ENCODE peak calls at places on chromosomes 12 and 14, in five cellular contexts. Z, B, N, I and F are unnamed samples.

GRCh38 chr14:101944451-101944850 is 19.9 kb upstream of the DYNC1H1 start:
- DNase-seq in N (no peak), I (no peak), Z (no peak), B (no peak), F (no peak)

GRCh38 chr12:107660861-107661415 is 24.7 kb upstream of the PWP1 start:
- DNase-seq in I (no peak), B (no peak), Z (no peak), N (no peak), F (no peak)

GRCh38 chr12:53093777-53094393 is 3.6 kb upstream of the IGFBP6 start:
- DNase-seq in I (no peak), Z (no peak), N (no peak), B (no peak), F (no peak)

GRCh38 chr14:96565811-96566210 is 63.6 kb downstream of the PAPOLA start:
- DNase-seq in I (no peak), B (no peak), N (no peak), Z (no peak), F (no peak)

GRCh38 chr12:50032516-50033316 is 7.4 kb upstream of the RACGAP1 start:
- DNase-seq in I (no peak), Z (no peak), B (no peak), N (no peak), F (peak; percentile 58)

GRCh38 chr14:97851438-97851995 is 1054.3 kb downstream of the VRK1 start:
- DNase-seq in N (no peak), I (no peak), B (no peak), Z (no peak), F (no peak)

GRCh38 chr14:58296731-58297130 is 1.6 kb upstream of the ARID4A start:
- DNase-seq in Z (no peak), B (peak; percentile 44), N (no peak), I (no peak), F (no peak)

GRCh38 chr14:94548999-94549985 is 11.9 kb upstream of the SERPINA4 start:
- DNase-seq in Z (peak; percentile 73), I (no peak), B (peak; percentile 25), N (peak; percentile 57), F (no peak)

GRCh38 chr14:52012635-52013034 is 23.3 kb downstream of the RTRAF start:
- DNase-seq in B (no peak), I (no peak), Z (no peak), N (peak; percentile 58), F (peak; percentile 86)

GRCh38 chr12:108187831-108188230 is 58.7 kb downstream of the WSCD2 start:
- DNase-seq in Z (no peak), N (no peak), B (no peak), I (no peak), F (no peak)

GRCh38 chr12:109452489-109452888 is 24.6 kb downstream of the KCTD10 start:
- DNase-seq in Z (no peak), I (no peak), B (no peak), N (no peak), F (no peak)

GRCh38 chr12:34396861-34397590 is 374.7 kb downstream of the ALG10 start:
- DNase-seq in B (no peak), N (no peak), I (no peak), Z (peak; percentile 9), F (peak; percentile 39)

GRCh38 chr14:31465113-31465512 is 7.8 kb upstream of the DTD2 start:
- DNase-seq in N (peak; percentile 16), Z (no peak), I (no peak), B (peak; percentile 36), F (no peak)

GRCh38 chr14:21367582-21368144 is 16.2 kb downstream of the SUPT16H start:
- DNase-seq in B (no peak), Z (no peak), N (no peak), I (no peak), F (no peak)

GRCh38 chr12:110744176-110744575 is 1.5 kb upstream of the PPP1CC start:
- DNase-seq in Z (no peak), I (no peak), N (no peak), B (peak; percentile 68), F (peak; percentile 72)

GRCh38 chr14:90991690-90992443 is 68.6 kb downstream of the RPS6KA5 start:
- DNase-seq in Z (no peak), B (no peak), I (no peak), N (no peak), F (no peak)

GRCh38 chr14:20419404-20419803 is 6.1 kb upstream of the TEP1 start:
- DNase-seq in B (no peak), Z (no peak), I (no peak), N (no peak), F (no peak)

GRCh38 chr12:109863961-109864712 is 16.2 kb downstream of the GLTP start:
- DNase-seq in Z (no peak), N (peak; percentile 28), B (peak; percentile 24), I (no peak), F (no peak)

GRCh38 chr12:4828176-4828575 is 81.5 kb upstream of the KCNA1 start:
- DNase-seq in B (no peak), N (no peak), Z (no peak), I (no peak), F (no peak)

GRCh38 chr14:86035882-86036281 is 505.9 kb downstream of the FLRT2 start:
- DNase-seq in B (no peak), I (no peak), N (no peak), Z (no peak), F (no peak)

GRCh38 chr12:108798551-108799221 is 58.7 kb downstream of the SSH1 start:
- DNase-seq in I (no peak), N (peak; percentile 50), B (peak; percentile 66), Z (no peak), F (peak; percentile 95)

GRCh38 chr12:92439397-92439779 is 263.4 kb upstream of the PLEKHG7 start:
- DNase-seq in N (peak; percentile 27), B (peak; percentile 48), I (no peak), Z (no peak), F (no peak)

GRCh38 chr14:96246535-96246839 is 9.5 kb upstream of the BDKRB1 start:
- DNase-seq in Z (no peak), I (no peak), B (peak; percentile 96), N (peak; percentile 84), F (no peak)

GRCh38 chr12:130672122-130672825 is 43.8 kb downstream of the RIMBP2 start:
- DNase-seq in B (no peak), N (no peak), I (no peak), Z (no peak), F (no peak)

GRCh38 chr14:31307198-31307597 is 99.6 kb upstream of the HECTD1 start:
- DNase-seq in I (no peak), B (no peak), N (no peak), Z (no peak), F (no peak)

GRCh38 chr12:68557011-68557715 is 53.5 kb upstream of the RAP1B start:
- DNase-seq in N (peak; percentile 80), I (no peak), B (peak; percentile 95), Z (no peak), F (no peak)

GRCh38 chr14:89621009-89621421 is 204.0 kb upstream of the FOXN3 start:
- DNase-seq in I (no peak), N (no peak), Z (no peak), B (no peak), F (no peak)

GRCh38 chr12:125386652-125387051 is 321.4 kb downstream of the AACS start:
- DNase-seq in B (no peak), I (no peak), Z (no peak), N (no peak), F (no peak)

GRCh38 chr12:49910331-49911212 is 6.9 kb upstream of the FAIM2 start:
- DNase-seq in Z (no peak), I (no peak), N (no peak), B (no peak), F (no peak)

GRCh38 chr12:123808167-123808566 is 46.1 kb downstream of the DNAH10 start:
- DNase-seq in I (no peak), Z (no peak), N (no peak), B (peak; percentile 3), F (no peak)

GRCh38 chr14:29462271-29462670 is 465.4 kb downstream of the PRKD1 start:
- DNase-seq in N (no peak), I (no peak), Z (no peak), B (no peak), F (no peak)

GRCh38 chr14:29462772-29463171 is 464.9 kb downstream of the PRKD1 start:
- DNase-seq in I (no peak), B (no peak), N (no peak), Z (no peak), F (no peak)

GRCh38 chr14:29465095-29465494 is 462.6 kb downstream of the PRKD1 start:
- DNase-seq in Z (no peak), B (peak; percentile 30), N (no peak), I (no peak), F (no peak)

GRCh38 chr14:29461131-29461530 is 466.5 kb downstream of the PRKD1 start:
- DNase-seq in I (no peak), Z (no peak), N (no peak), B (no peak), F (no peak)

DNA sequence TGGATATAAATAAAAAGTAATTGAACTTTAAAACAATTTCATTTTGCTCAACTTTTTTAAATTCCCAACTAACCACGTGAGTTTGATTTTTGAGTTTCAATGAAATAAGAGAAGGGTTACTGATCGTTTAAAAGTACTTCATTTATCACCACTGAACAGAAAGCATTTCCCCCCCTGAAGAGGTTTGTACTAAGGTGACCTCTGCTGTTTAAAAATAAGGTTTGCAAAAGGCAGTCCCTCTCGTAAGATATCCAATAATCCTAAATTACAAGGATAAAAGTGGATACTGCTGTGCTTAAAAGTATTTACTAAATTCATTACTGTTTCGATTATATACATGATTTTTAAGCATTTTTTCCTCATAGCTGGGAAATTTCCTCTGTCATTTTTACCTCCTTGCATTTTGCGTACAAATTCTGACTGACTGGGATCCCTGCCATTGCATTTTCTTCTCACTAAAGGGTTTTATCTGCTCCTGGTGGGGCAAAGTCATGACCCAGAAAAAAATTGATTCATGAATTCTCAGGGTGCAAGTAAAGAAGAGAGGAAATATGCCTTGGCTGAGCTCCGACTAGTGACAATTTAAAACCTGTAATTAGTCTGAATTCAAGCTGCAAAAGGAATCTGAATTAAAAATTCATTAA is 463.8 kb downstream of the PRKD1 start:
- DNase-seq in Z (no peak), I (no peak), N (peak; percentile 17), B (peak; percentile 29), F (no peak)
- TF ChIP-seq CTCF in Z (peak; percentile 18), I (no peak), N (no peak), B (no peak), F (no peak)

GRCh38 chr12:2054091-2055018 is 1.6 kb downstream of the CACNA1C start:
- DNase-seq in I (no peak), N (no peak), B (no peak), Z (no peak), F (peak; percentile 76)

GRCh38 chr12:2049604-2050540 is 2.9 kb upstream of the CACNA1C start:
- DNase-seq in N (no peak), B (peak; percentile 53), Z (no peak), I (no peak), F (no peak)

GRCh38 chr12:2053675-2054070 is 886 bp downstream of the CACNA1C start:
- DNase-seq in N (no peak), B (no peak), Z (no peak), I (no peak), F (peak; percentile 73)

GRCh38 chr12:2052861-2053674 is at the start of gene CACNA1C:
- DNase-seq in B (peak; percentile 64), N (peak; percentile 52), Z (peak; percentile 60), I (no peak), F (peak; percentile 86)

GRCh38 chr12:2051700-2052625 is 824 bp upstream of the CACNA1C start:
- DNase-seq in Z (no peak), I (no peak), B (no peak), N (no peak), F (no peak)
- TF ChIP-seq CTCF in Z (no peak), I (no peak), B (no peak), N (no peak), F (no peak)

GRCh38 chr14:74945261-74945851 is 10.0 kb downstream of the PGF start:
- DNase-seq in N (no peak), B (no peak), I (no peak), Z (peak; percentile 39), F (peak; percentile 64)
- TF ChIP-seq CTCF in N (peak; percentile 70), B (peak; percentile 30), I (peak; percentile 14), Z (peak; percentile 63), F (no peak)

GRCh38 chr14:103385153-103385993 is at the start of gene MARK3:
- DNase-seq in Z (peak; percentile 95), N (peak; percentile 98), I (peak; percentile 91), B (peak; percentile 96), F (peak; percentile 99)
- TF ChIP-seq CTCF in Z (peak; percentile 35), N (peak; percentile 11), I (peak; percentile 9), B (peak; percentile 3), F (peak; percentile 23)